ENCODE peak calls at places on chromosomes 16 and 17, in five cellular contexts. W, X, N, C and J are unnamed samples.

GRCh38 chr17:67289174-67289876 is 44.3 kb upstream of the HELZ start:
- DNase-seq in C (no peak), W (peak; percentile 80), N (no peak), X (peak; percentile 76), J (peak; percentile 76)

GRCh38 chr17:82913304-82914043 is 73.7 kb upstream of the ZNF750 start:
- DNase-seq in N (no peak), C (peak; percentile 28), W (no peak), X (no peak), J (no peak)

GRCh38 chr17:14575349-14575966 is 274.6 kb downstream of the HS3ST3B1 start:
- DNase-seq in N (no peak), X (peak; percentile 42), C (peak; percentile 53), W (no peak), J (no peak)

GRCh38 chr17:37607637-37608368 is 1.4 kb downstream of the SYNRG start:
- DNase-seq in W (no peak), N (no peak), X (no peak), C (no peak), J (no peak)

GRCh38 chr16:81190667-81191066 is 47.8 kb upstream of the BCO1 start:
- DNase-seq in C (no peak), N (no peak), X (peak; percentile 61), W (no peak), J (no peak)

GRCh38 chr17:5121186-5121841 is 5.5 kb downstream of the USP6 start:
- DNase-seq in N (no peak), C (no peak), X (no peak), W (no peak), J (no peak)

GRCh38 chr17:56597495-56597990 is 4.0 kb downstream of the NOG start:
- DNase-seq in X (peak; percentile 43), N (no peak), C (peak; percentile 93), W (no peak), J (no peak)

GRCh38 chr16:56041556-56042140 is 149.6 kb upstream of the GNAO1 start:
- DNase-seq in C (peak; percentile 73), W (peak; percentile 13), X (peak; percentile 1), N (no peak), J (no peak)

GRCh38 chr16:27639588-27640276 is 89.8 kb downstream of the KATNIP start:
- DNase-seq in X (peak; percentile 65), C (peak; percentile 72), N (no peak), W (peak; percentile 79), J (peak; percentile 38)

GRCh38 chr17:77882481-77883212 is 75.9 kb upstream of the TNRC6C start:
- DNase-seq in C (no peak), X (peak; percentile 83), N (peak; percentile 43), W (peak; percentile 80), J (peak; percentile 40)

GRCh38 chr17:66860204-66860603 is 25.3 kb downstream of the CACNG5 start:
- DNase-seq in N (no peak), X (no peak), W (no peak), C (no peak), J (no peak)

GRCh38 chr17:82732118-82732743 is 3.2 kb upstream of the FN3K start:
- DNase-seq in C (no peak), N (no peak), X (no peak), W (no peak), J (no peak)

GRCh38 chr16:46607529-46607928 is 13.7 kb downstream of the SHCBP1 start:
- DNase-seq in W (peak; percentile 66), X (peak; percentile 67), C (peak; percentile 42), N (no peak), J (no peak)

GRCh38 chr17:21072623-21073278 is 29.9 kb upstream of the USP22 start:
- DNase-seq in N (no peak), W (peak; percentile 61), X (no peak), C (no peak), J (no peak)

GRCh38 chr17:48541574-48542113 is 3.3 kb downstream of the HOXB2 start:
- DNase-seq in X (peak; percentile 88), N (no peak), C (peak; percentile 65), W (no peak), J (peak; percentile 20)

GRCh38 chr16:88306860-88307545 is 75.8 kb upstream of the ZNF469 start:
- DNase-seq in X (peak; percentile 95), N (no peak), C (no peak), W (peak; percentile 24), J (no peak)

GRCh38 chr17:22694362-22695227 is 1002.3 kb downstream of the KCNJ18 start:
- DNase-seq in X (no peak), N (no peak), W (no peak), C (no peak), J (no peak)